ENCODE peak calls at places on chromosomes 6 and 20, in four cellular contexts. D, W, P and X are unnamed samples.

GRCh38 chr6:21800948-21801438 is 207.4 kb downstream of the SOX4 start:
- DNase-seq in D (peak; percentile 49), W (no peak), P (peak; percentile 25), X (no peak)

GRCh38 chr6:52548353-52548713 is 28.5 kb downstream of the TRAM2 start:
- DNase-seq in D (no peak), W (no peak), P (no peak), X (no peak)

GRCh38 chr6:141521440-141521839 is 611.3 kb upstream of the GJE1 start:
- DNase-seq in D (no peak), W (no peak), P (no peak), X (no peak)

GRCh38 chr6:167836722-167837121 is 10.0 kb downstream of the AFDN start:
- DNase-seq in D (no peak), W (no peak), P (no peak), X (no peak)

GRCh38 chr6:46331461-46331860 is 159.8 kb downstream of the RCAN2 start:
- DNase-seq in D (no peak), W (no peak), P (no peak), X (no peak)

GRCh38 chr6:44701637-44702101 is 314.2 kb downstream of the CDC5L start:
- DNase-seq in D (peak; percentile 47), W (no peak), P (peak; percentile 63), X (peak; percentile 52)

GRCh38 chr6:159042003-159042823 is 2.6 kb downstream of the TAGAP start:
- DNase-seq in D (peak; percentile 81), W (peak; percentile 70), P (peak; percentile 70), X (peak; percentile 88)

GRCh38 chr6:15456422-15456821 is 206.4 kb downstream of the DTNBP1 start:
- DNase-seq in D (no peak), W (no peak), P (no peak), X (no peak)

GRCh38 chr6:154399097-154399496 is 42.5 kb upstream of the IPCEF1 start:
- DNase-seq in D (no peak), W (no peak), P (peak; percentile 52), X (no peak)

GRCh38 chr20:33339515-33340058 is 56.6 kb downstream of the BPIFB1 start:
- DNase-seq in D (no peak), W (no peak), P (no peak), X (no peak)